ENCODE peak calls at places on chromosomes 3 and 15, in eight cellular contexts. O is dorsolateral prefrontal cortex, P is IMR-90, I is cardiac fibroblast, Z is AG04449, K is MM.1S, H is AG09309, X is A549. Y is an unnamed sample.

GRCh38 chr3:65138531-65138930 is 450.7 kb upstream of the ADAMTS9 start:
- DNase-seq in O (no peak), P (no peak), I (no peak), Z (no peak), K (no peak), H (no peak), X (no peak), Y (no peak)

GRCh38 chr3:149077638-149078037 is 8.7 kb downstream of the HLTF start:
- DNase-seq in O (no peak), P (peak), I (peak), Z (peak), K (no peak), H (peak), X (no peak), Y (no peak)

GRCh38 chr15:71677352-71677751 is 133.0 kb upstream of the NR2E3 start:
- DNase-seq in O (no peak), P (no peak), I (no peak), Z (no peak), K (peak), H (no peak), X (no peak), Y (no peak)

GRCh38 chr15:91912336-91912735 is 58.8 kb downstream of the SLCO3A1 start:
- DNase-seq in O (no peak), P (no peak), I (no peak), Z (no peak), K (no peak), H (no peak), X (no peak), Y (no peak)

GRCh38 chr3:156425651-156426050 is 129.3 kb downstream of the SSR3 start:
- DNase-seq in O (no peak), P (no peak), I (no peak), Z (no peak), K (no peak), H (no peak), X (no peak), Y (no peak)

GRCh38 chr15:27561816-27562215 is 537.3 kb downstream of the OCA2 start:
- DNase-seq in O (no peak), P (no peak), I (no peak), Z (no peak), K (no peak), H (no peak), X (no peak), Y (no peak)

GRCh38 chr15:67033012-67033411 is 32.4 kb upstream of the SMAD3 start:
- DNase-seq in O (no peak), P (no peak), I (no peak), Z (no peak), K (no peak), H (no peak), X (no peak), Y (no peak)

GRCh38 chr3:16011376-16011775 is 163.1 kb upstream of the GALNT15 start:
- DNase-seq in O (no peak), P (peak), I (no peak), Z (no peak), K (no peak), H (no peak), X (no peak), Y (no peak)

GRCh38 chr3:188842628-188843027 is 329.1 kb upstream of the TPRG1 start:
- DNase-seq in O (no peak), P (peak), I (no peak), Z (no peak), K (no peak), H (no peak), X (no peak), Y (no peak)

GRCh38 chr3:113166719-113167492 is 44.5 kb upstream of the BOC start:
- DNase-seq in O (peak), P (peak), I (peak), Z (peak), K (no peak), H (peak), X (no peak), Y (no peak)

GRCh38 chr15:81001180-81002003 is 669 bp downstream of the TLNRD1 start:
- DNase-seq in O (no peak), P (peak), I (peak), Z (no peak), K (peak), H (no peak), X (peak), Y (no peak)

GRCh38 chr3:11306815-11307589 is 34.8 kb downstream of the ATG7 start:
- DNase-seq in O (peak), P (peak), I (peak), Z (no peak), K (peak), H (no peak), X (no peak), Y (no peak)

GRCh38 chr3:169390741-169391300 is 272.7 kb downstream of the MECOM start:
- DNase-seq in O (no peak), P (no peak), I (peak), Z (no peak), K (no peak), H (no peak), X (no peak), Y (no peak)

GRCh38 chr3:15154326-15154725 is 51.7 kb upstream of the CAPN7 start:
- DNase-seq in O (no peak), P (no peak), I (no peak), Z (no peak), K (no peak), H (no peak), X (no peak), Y (no peak)

GRCh38 chr3:71493372-71493771 is 90.2 kb downstream of the FOXP1 start:
- DNase-seq in O (no peak), P (no peak), I (no peak), Z (no peak), K (no peak), H (no peak), X (no peak), Y (no peak)

GRCh38 chr3:139355502-139355901 is 11.7 kb downstream of the MRPS22 start:
- DNase-seq in O (peak), P (peak), I (peak), Z (no peak), K (no peak), H (peak), X (no peak), Y (no peak)

GRCh38 chr3:191005790-191006189 is 143.3 kb upstream of the GMNC start:
- DNase-seq in O (no peak), P (no peak), I (no peak), Z (no peak), K (no peak), H (no peak), X (no peak), Y (no peak)

GRCh38 chr3:179681492-179682263 is 28.8 kb downstream of the USP13 start:
- DNase-seq in O (no peak), P (peak), I (peak), Z (no peak), K (no peak), H (no peak), X (no peak), Y (no peak)

GRCh38 chr3:119222400-119222799 is 18.3 kb downstream of the B4GALT4 start:
- DNase-seq in O (no peak), P (no peak), I (no peak), Z (no peak), K (no peak), H (no peak), X (no peak), Y (no peak)

GRCh38 chr3:108221403-108221802 is 821 bp downstream of the IFT57 start:
- DNase-seq in O (no peak), P (no peak), I (peak), Z (no peak), K (no peak), H (no peak), X (no peak), Y (no peak)

GRCh38 chr3:46849686-46850467 is 13.4 kb downstream of the MYL3 start:
- DNase-seq in O (peak), P (no peak), I (no peak), Z (no peak), K (no peak), H (no peak), X (no peak), Y (peak)

GRCh38 chr3:61612211-61612995 is 51.0 kb downstream of the PTPRG start:
- DNase-seq in O (no peak), P (peak), I (peak), Z (no peak), K (no peak), H (no peak), X (no peak), Y (no peak)

GRCh38 chr15:34610388-34610787 is 26.9 kb upstream of the GOLGA8B start:
- DNase-seq in O (no peak), P (peak), I (no peak), Z (no peak), K (peak), H (no peak), X (peak), Y (no peak)

GRCh38 chr3:55066406-55067128 is 138.7 kb upstream of the LRTM1 start:
- DNase-seq in O (no peak), P (peak), I (peak), Z (no peak), K (no peak), H (no peak), X (no peak), Y (no peak)

GRCh38 chr3:187210555-187211327 is 13.5 kb downstream of the RTP1 start:
- DNase-seq in O (no peak), P (peak), I (peak), Z (peak), K (no peak), H (peak), X (no peak), Y (no peak)

GRCh38 chr3:169072494-169072893 is 591.0 kb downstream of the MECOM start:
- DNase-seq in O (no peak), P (peak), I (no peak), Z (no peak), K (no peak), H (peak), X (no peak), Y (no peak)

GRCh38 chr3:183261103-183261502 is 8.1 kb downstream of the B3GNT5 start:
- DNase-seq in O (no peak), P (no peak), I (no peak), Z (no peak), K (no peak), H (no peak), X (no peak), Y (no peak)

GRCh38 chr3:52712291-52713212 is 6.6 kb downstream of the SPCS1 start:
- DNase-seq in O (no peak), P (no peak), I (no peak), Z (no peak), K (no peak), H (no peak), X (no peak), Y (no peak)

GRCh38 chr3:134755821-134756220 is 39.2 kb upstream of the EPHB1 start:
- DNase-seq in O (no peak), P (no peak), I (no peak), Z (no peak), K (no peak), H (no peak), X (no peak), Y (no peak)

GRCh38 chr3:123405936-123406510 is 42.9 kb downstream of the ADCY5 start:
- DNase-seq in O (no peak), P (no peak), I (no peak), Z (no peak), K (no peak), H (no peak), X (no peak), Y (no peak)

GRCh38 chr3:123401836-123402530 is 46.9 kb downstream of the ADCY5 start:
- DNase-seq in O (no peak), P (no peak), I (no peak), Z (no peak), K (no peak), H (no peak), X (no peak), Y (no peak)

GRCh38 chr3:123404391-123404790 is 44.5 kb downstream of the ADCY5 start:
- DNase-seq in O (no peak), P (no peak), I (no peak), Z (no peak), K (no peak), H (no peak), X (no peak), Y (no peak)

GRCh38 chr3:123406598-123406997 is 42.3 kb downstream of the ADCY5 start:
- DNase-seq in O (no peak), P (no peak), I (peak), Z (no peak), K (no peak), H (no peak), X (no peak), Y (peak)

GRCh38 chr3:123405021-123405420 is 43.9 kb downstream of the ADCY5 start:
- DNase-seq in O (no peak), P (no peak), I (no peak), Z (no peak), K (no peak), H (no peak), X (no peak), Y (no peak)
- H3K4me3 ChIP-seq in O (no peak), P (no peak), I (no peak), Z (no peak), K (no peak), H (no peak), X (no peak), Y (no peak)

GRCh38 chr3:166190360-166190759 is 353.1 kb upstream of the BCHE start:
- DNase-seq in O (no peak), P (peak), I (no peak), Z (no peak), K (no peak), H (no peak), X (no peak), Y (no peak)

GRCh38 chr3:166191406-166191805 is 354.2 kb upstream of the BCHE start:
- DNase-seq in O (no peak), P (no peak), I (no peak), Z (no peak), K (no peak), H (no peak), X (no peak), Y (no peak)

GRCh38 chr3:166186003-166186402 is 348.8 kb upstream of the BCHE start:
- DNase-seq in O (no peak), P (no peak), I (no peak), Z (no peak), K (no peak), H (no peak), X (no peak), Y (no peak)

DNA sequence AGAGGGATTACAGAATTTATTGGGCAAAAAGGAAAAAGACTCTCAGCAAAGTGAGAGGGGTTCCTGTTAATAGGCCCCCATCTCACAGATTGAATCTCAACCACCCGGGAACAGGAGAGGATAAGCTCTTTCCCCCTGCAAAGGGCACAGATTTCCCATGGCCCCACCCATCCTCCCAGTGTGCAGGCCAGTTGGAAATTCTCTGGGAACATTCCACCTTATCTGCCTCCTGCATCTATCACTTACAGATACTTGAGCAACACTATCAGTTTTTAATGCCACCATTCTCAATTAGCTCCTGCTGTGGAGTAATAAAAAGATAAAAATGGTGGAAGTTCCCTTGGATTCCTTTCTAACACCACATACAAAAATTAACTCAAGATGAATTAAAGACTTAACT is 350.0 kb upstream of the BCHE start:
- DNase-seq in O (no peak), P (no peak), I (no peak), Z (no peak), K (no peak), H (no peak), X (no peak), Y (no peak)
- H3K4me3 ChIP-seq in O (no peak), P (no peak), I (no peak), Z (no peak), K (no peak), H (no peak), X (no peak), Y (no peak)

GRCh38 chr3:141384157-141384556 is 15.9 kb downstream of the ZBTB38 start:
- DNase-seq in O (no peak), P (peak), I (no peak), Z (no peak), K (peak), H (no peak), X (no peak), Y (no peak)
- H3K4me3 ChIP-seq in O (peak), P (peak), I (peak), Z (no peak), K (peak), H (no peak), X (no peak), Y (peak)

DNA sequence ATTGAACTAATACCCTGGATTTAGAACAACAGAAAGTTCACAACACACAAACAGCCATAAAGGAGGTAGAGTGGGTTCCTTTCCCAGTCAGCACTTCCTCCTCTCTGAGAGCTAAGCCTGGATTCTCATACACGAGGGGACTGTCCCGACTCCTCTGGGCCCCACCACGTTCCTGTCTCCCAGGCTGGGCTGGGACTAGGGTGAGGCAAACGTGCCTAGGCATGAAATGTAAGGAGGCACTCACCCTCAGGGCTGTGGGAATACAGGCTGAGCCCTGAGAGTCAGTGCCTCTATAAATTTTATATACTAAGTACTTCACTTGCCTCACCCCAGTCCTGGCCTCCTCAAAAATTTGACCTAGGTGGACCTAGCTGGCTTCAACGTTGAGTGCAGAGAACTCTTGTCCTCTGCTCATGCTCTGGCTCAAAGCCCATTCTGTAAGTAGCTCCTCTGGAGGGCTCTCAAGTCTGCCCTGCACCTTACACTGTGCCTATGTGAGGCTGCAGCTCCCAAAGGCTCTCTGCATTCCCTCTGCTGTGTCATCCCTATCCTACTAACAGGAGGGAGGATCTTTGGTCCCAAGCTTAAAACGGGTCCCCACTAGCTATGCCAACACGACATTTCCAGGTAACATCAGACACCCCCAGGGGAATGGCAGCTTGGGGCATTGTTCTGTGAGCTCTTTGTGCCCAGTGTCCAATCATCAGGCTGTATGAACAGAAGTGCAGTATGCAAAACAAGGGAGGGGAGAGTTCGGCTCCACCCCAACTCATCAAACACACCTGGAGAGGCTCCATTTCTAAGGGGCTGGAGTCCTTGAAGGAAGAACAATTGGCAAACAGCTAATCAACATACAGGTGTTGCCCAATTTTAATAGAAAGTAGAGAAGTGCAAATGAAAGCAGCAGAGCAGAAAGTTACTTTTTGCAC is 233.2 kb downstream of the RPLP1 start:
- DNase-seq in O (no peak), P (no peak), I (no peak), Z (no peak), K (no peak), H (no peak), X (no peak), Y (no peak)
- H3K4me3 ChIP-seq in O (no peak), P (no peak), I (no peak), Z (no peak), K (no peak), H (no peak), X (no peak), Y (no peak)

GRCh38 chr15:57667171-57667924 is 39.2 kb upstream of the POLR2M start:
- DNase-seq in O (no peak), P (peak), I (peak), Z (peak), K (no peak), H (no peak), X (peak), Y (no peak)
- H3K4me3 ChIP-seq in O (no peak), P (no peak), I (no peak), Z (no peak), K (no peak), H (peak), X (no peak), Y (peak)

GRCh38 chr3:48088749-48089466 is 72.7 kb upstream of the MAP4 start:
- DNase-seq in O (peak), P (peak), I (peak), Z (peak), K (peak), H (peak), X (peak), Y (peak)

GRCh38 chr3:48086736-48087470 is 70.7 kb upstream of the MAP4 start:
- DNase-seq in O (no peak), P (peak), I (peak), Z (peak), K (no peak), H (no peak), X (peak), Y (no peak)

GRCh38 chr3:48092270-48092669 is 76.1 kb upstream of the MAP4 start:
- DNase-seq in O (no peak), P (no peak), I (no peak), Z (no peak), K (no peak), H (no peak), X (no peak), Y (no peak)

GRCh38 chr3:48088056-48088748 is 72.0 kb upstream of the MAP4 start:
- DNase-seq in O (no peak), P (no peak), I (peak), Z (no peak), K (no peak), H (no peak), X (no peak), Y (peak)

GRCh38 chr3:48090166-48090939 is 74.1 kb upstream of the MAP4 start:
- DNase-seq in O (no peak), P (no peak), I (no peak), Z (no peak), K (no peak), H (no peak), X (no peak), Y (no peak)
- H3K4me3 ChIP-seq in O (no peak), P (no peak), I (no peak), Z (no peak), K (no peak), H (no peak), X (peak), Y (no peak)

DNA sequence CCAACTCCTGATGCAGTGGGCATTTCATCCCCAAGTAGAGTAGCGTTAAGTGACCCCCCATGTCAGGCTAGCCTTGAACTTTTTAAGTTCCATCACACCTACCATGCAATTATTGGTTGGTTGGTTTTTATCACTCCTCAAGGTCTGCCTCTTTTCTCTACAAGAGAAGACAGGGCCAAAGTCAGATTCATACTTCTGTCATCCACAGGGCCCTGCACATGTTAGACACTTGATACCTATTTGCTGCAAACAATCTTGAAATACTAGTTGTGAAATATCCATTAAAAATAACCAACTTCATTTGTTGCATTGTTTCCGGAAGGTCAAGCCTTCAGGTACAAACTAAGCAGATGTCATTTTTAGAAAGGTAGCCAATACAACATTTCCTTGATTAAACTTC is 1.2 kb downstream of the CMSS1 start:
- DNase-seq in O (no peak), P (no peak), I (no peak), Z (no peak), K (no peak), H (no peak), X (no peak), Y (no peak)
- H3K4me3 ChIP-seq in O (peak), P (no peak), I (peak), Z (peak), K (peak), H (no peak), X (peak), Y (peak)

DNA sequence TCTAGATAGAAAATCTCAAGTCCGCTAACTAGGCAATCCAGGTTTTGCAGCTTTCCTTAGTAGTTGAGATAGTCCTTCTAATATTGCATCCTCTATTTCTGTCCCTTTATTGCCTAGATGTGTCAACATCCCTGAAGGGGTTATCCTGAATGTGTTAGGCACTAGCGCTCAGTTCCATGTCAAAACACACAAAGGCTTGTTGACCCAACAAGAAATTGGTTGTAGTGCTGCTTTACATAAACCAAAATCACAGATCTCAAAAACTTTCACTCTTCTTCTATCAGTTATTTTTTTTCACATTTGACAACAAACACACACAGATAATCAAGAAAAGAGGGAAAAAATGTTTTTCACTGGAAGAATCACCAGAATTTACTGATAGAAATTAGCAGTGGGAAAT is 51.4 kb upstream of the SOX2 start:
- DNase-seq in O (no peak), P (no peak), I (no peak), Z (no peak), K (no peak), H (no peak), X (no peak), Y (no peak)
- H3K4me3 ChIP-seq in O (peak), P (no peak), I (no peak), Z (no peak), K (no peak), H (no peak), X (no peak), Y (no peak)